ENCODE peak calls at places on chromosomes 13 and 19, in nine cellular contexts. One of them, this sample, is unnamed.

GRCh38 chr13:105598551-105598950 is 936.9 kb downstream of the EFNB2 start:
- DNase-seq in heart right ventricle: no peak
- DNase-seq in progenitor cell of endocrine pancreas: no peak
- DNase-seq in GM12865: no peak
- DNase-seq in activated T-helper 9 cell treated with anti-CD3 and anti-CD28 coated beads, Interleukin-2, amount 50 U/mL, for 16 hours: no peak
- DNase-seq in foreskin melanocyte: no peak
- DNase-seq in CD4-positive, CD25-positive, alpha-beta regulatory T cell: no peak
- DNase-seq in HS-5: no peak
- DNase-seq in psoas muscle: no peak
- DNase-seq in this sample: no peak

GRCh38 chr13:45941261-45941660 is 89.7 kb upstream of the SIAH3 start:
- DNase-seq in CD4-positive, CD25-positive, alpha-beta regulatory T cell: no peak
- DNase-seq in GM12865: peak
- DNase-seq in activated T-helper 9 cell treated with anti-CD3 and anti-CD28 coated beads, Interleukin-2, amount 50 U/mL, for 16 hours: no peak
- DNase-seq in psoas muscle: no peak
- DNase-seq in heart right ventricle: no peak
- DNase-seq in foreskin melanocyte: no peak
- DNase-seq in progenitor cell of endocrine pancreas: no peak
- DNase-seq in HS-5: no peak
- DNase-seq in this sample: no peak

GRCh38 chr13:113562085-113562749 is 22.3 kb upstream of the TFDP1 start:
- DNase-seq in CD4-positive, CD25-positive, alpha-beta regulatory T cell: no peak
- DNase-seq in activated T-helper 9 cell treated with anti-CD3 and anti-CD28 coated beads, Interleukin-2, amount 50 U/mL, for 16 hours: no peak
- DNase-seq in GM12865: peak
- DNase-seq in psoas muscle: peak
- DNase-seq in foreskin melanocyte: peak
- DNase-seq in HS-5: no peak
- DNase-seq in heart right ventricle: peak
- DNase-seq in progenitor cell of endocrine pancreas: peak
- DNase-seq in this sample: peak

GRCh38 chr13:102020611-102021216 is 381.1 kb downstream of the FGF14 start:
- DNase-seq in CD4-positive, CD25-positive, alpha-beta regulatory T cell: no peak
- DNase-seq in heart right ventricle: no peak
- DNase-seq in progenitor cell of endocrine pancreas: no peak
- DNase-seq in HS-5: peak
- DNase-seq in psoas muscle: no peak
- DNase-seq in GM12865: no peak
- DNase-seq in foreskin melanocyte: no peak
- DNase-seq in activated T-helper 9 cell treated with anti-CD3 and anti-CD28 coated beads, Interleukin-2, amount 50 U/mL, for 16 hours: no peak
- DNase-seq in this sample: no peak

GRCh38 chr13:65964672-65965071 is 1265.5 kb downstream of the PCDH9 start:
- DNase-seq in CD4-positive, CD25-positive, alpha-beta regulatory T cell: no peak
- DNase-seq in GM12865: no peak
- DNase-seq in psoas muscle: no peak
- DNase-seq in heart right ventricle: no peak
- DNase-seq in foreskin melanocyte: peak
- DNase-seq in HS-5: no peak
- DNase-seq in progenitor cell of endocrine pancreas: no peak
- DNase-seq in activated T-helper 9 cell treated with anti-CD3 and anti-CD28 coated beads, Interleukin-2, amount 50 U/mL, for 16 hours: no peak
- DNase-seq in this sample: no peak

GRCh38 chr13:94192576-94192975 is 286.9 kb downstream of the DCT start:
- DNase-seq in psoas muscle: no peak
- DNase-seq in foreskin melanocyte: no peak
- DNase-seq in activated T-helper 9 cell treated with anti-CD3 and anti-CD28 coated beads, Interleukin-2, amount 50 U/mL, for 16 hours: no peak
- DNase-seq in CD4-positive, CD25-positive, alpha-beta regulatory T cell: no peak
- DNase-seq in progenitor cell of endocrine pancreas: no peak
- DNase-seq in heart right ventricle: no peak
- DNase-seq in HS-5: no peak
- DNase-seq in GM12865: peak
- DNase-seq in this sample: no peak

GRCh38 chr13:44306401-44307192 is 67.0 kb upstream of the SERP2 start:
- DNase-seq in CD4-positive, CD25-positive, alpha-beta regulatory T cell: no peak
- DNase-seq in progenitor cell of endocrine pancreas: no peak
- DNase-seq in HS-5: peak
- DNase-seq in GM12865: no peak
- DNase-seq in heart right ventricle: peak
- DNase-seq in psoas muscle: no peak
- DNase-seq in activated T-helper 9 cell treated with anti-CD3 and anti-CD28 coated beads, Interleukin-2, amount 50 U/mL, for 16 hours: no peak
- DNase-seq in foreskin melanocyte: peak
- DNase-seq in this sample: peak

GRCh38 chr19:9187191-9187590 is 8.4 kb downstream of the OR7D2 start:
- DNase-seq in psoas muscle: no peak
- DNase-seq in CD4-positive, CD25-positive, alpha-beta regulatory T cell: no peak
- DNase-seq in foreskin melanocyte: no peak
- DNase-seq in GM12865: no peak
- DNase-seq in HS-5: no peak
- DNase-seq in activated T-helper 9 cell treated with anti-CD3 and anti-CD28 coated beads, Interleukin-2, amount 50 U/mL, for 16 hours: no peak
- DNase-seq in progenitor cell of endocrine pancreas: no peak
- DNase-seq in heart right ventricle: no peak
- DNase-seq in this sample: no peak

GRCh38 chr13:35471466-35472307 is 4.8 kb downstream of the MAB21L1 start:
- DNase-seq in CD4-positive, CD25-positive, alpha-beta regulatory T cell: no peak
- DNase-seq in HS-5: no peak
- DNase-seq in GM12865: no peak
- DNase-seq in foreskin melanocyte: peak
- DNase-seq in heart right ventricle: no peak
- DNase-seq in psoas muscle: peak
- DNase-seq in progenitor cell of endocrine pancreas: no peak
- DNase-seq in activated T-helper 9 cell treated with anti-CD3 and anti-CD28 coated beads, Interleukin-2, amount 50 U/mL, for 16 hours: no peak
- DNase-seq in this sample: no peak

GRCh38 chr19:49440439-49441209 is 703 bp downstream of the SLC17A7 start:
- DNase-seq in HS-5: no peak
- DNase-seq in foreskin melanocyte: no peak
- DNase-seq in progenitor cell of endocrine pancreas: no peak
- DNase-seq in GM12865: no peak
- DNase-seq in CD4-positive, CD25-positive, alpha-beta regulatory T cell: no peak
- DNase-seq in activated T-helper 9 cell treated with anti-CD3 and anti-CD28 coated beads, Interleukin-2, amount 50 U/mL, for 16 hours: no peak
- DNase-seq in heart right ventricle: no peak
- DNase-seq in psoas muscle: no peak
- DNase-seq in this sample: no peak

GRCh38 chr19:50358483-50359431 is 6.7 kb downstream of the NAPSA start:
- DNase-seq in psoas muscle: peak
- DNase-seq in GM12865: peak
- DNase-seq in HS-5: no peak
- DNase-seq in progenitor cell of endocrine pancreas: no peak
- DNase-seq in CD4-positive, CD25-positive, alpha-beta regulatory T cell: peak
- DNase-seq in heart right ventricle: peak
- DNase-seq in foreskin melanocyte: no peak
- DNase-seq in activated T-helper 9 cell treated with anti-CD3 and anti-CD28 coated beads, Interleukin-2, amount 50 U/mL, for 16 hours: peak
- DNase-seq in this sample: peak

GRCh38 chr19:31545766-31546165 is 196.5 kb upstream of the TSHZ3 start:
- DNase-seq in psoas muscle: no peak
- DNase-seq in GM12865: no peak
- DNase-seq in HS-5: no peak
- DNase-seq in activated T-helper 9 cell treated with anti-CD3 and anti-CD28 coated beads, Interleukin-2, amount 50 U/mL, for 16 hours: no peak
- DNase-seq in foreskin melanocyte: no peak
- DNase-seq in CD4-positive, CD25-positive, alpha-beta regulatory T cell: no peak
- DNase-seq in heart right ventricle: no peak
- DNase-seq in progenitor cell of endocrine pancreas: no peak
- DNase-seq in this sample: no peak

GRCh38 chr13:39012608-39013007 is 22.0 kb upstream of the STOML3 start:
- DNase-seq in HS-5: no peak
- DNase-seq in foreskin melanocyte: no peak
- DNase-seq in psoas muscle: no peak
- DNase-seq in activated T-helper 9 cell treated with anti-CD3 and anti-CD28 coated beads, Interleukin-2, amount 50 U/mL, for 16 hours: no peak
- DNase-seq in GM12865: no peak
- DNase-seq in heart right ventricle: no peak
- DNase-seq in progenitor cell of endocrine pancreas: no peak
- DNase-seq in CD4-positive, CD25-positive, alpha-beta regulatory T cell: no peak
- DNase-seq in this sample: no peak

GRCh38 chr19:13060233-13060963 is 42.3 kb downstream of the LYL1 start:
- DNase-seq in GM12865: no peak
- DNase-seq in psoas muscle: no peak
- DNase-seq in activated T-helper 9 cell treated with anti-CD3 and anti-CD28 coated beads, Interleukin-2, amount 50 U/mL, for 16 hours: no peak
- DNase-seq in progenitor cell of endocrine pancreas: peak
- DNase-seq in heart right ventricle: peak
- DNase-seq in foreskin melanocyte: peak
- DNase-seq in CD4-positive, CD25-positive, alpha-beta regulatory T cell: no peak
- DNase-seq in HS-5: no peak
- DNase-seq in this sample: peak

GRCh38 chr19:3985643-3986259 is 488 bp upstream of the EEF2 start:
- DNase-seq in HS-5: no peak
- DNase-seq in psoas muscle: no peak
- DNase-seq in GM12865: no peak
- DNase-seq in progenitor cell of endocrine pancreas: no peak
- DNase-seq in CD4-positive, CD25-positive, alpha-beta regulatory T cell: no peak
- DNase-seq in foreskin melanocyte: peak
- DNase-seq in heart right ventricle: no peak
- DNase-seq in activated T-helper 9 cell treated with anti-CD3 and anti-CD28 coated beads, Interleukin-2, amount 50 U/mL, for 16 hours: no peak
- DNase-seq in this sample: no peak

GRCh38 chr13:19634129-19634740 is 776 bp downstream of the MPHOSPH8 start:
- DNase-seq in psoas muscle: no peak
- DNase-seq in CD4-positive, CD25-positive, alpha-beta regulatory T cell: no peak
- DNase-seq in foreskin melanocyte: peak
- DNase-seq in activated T-helper 9 cell treated with anti-CD3 and anti-CD28 coated beads, Interleukin-2, amount 50 U/mL, for 16 hours: no peak
- DNase-seq in HS-5: peak
- DNase-seq in GM12865: no peak
- DNase-seq in progenitor cell of endocrine pancreas: no peak
- DNase-seq in heart right ventricle: no peak
- DNase-seq in this sample: no peak

GRCh38 chr19:18915639-18916038 is 3.5 kb downstream of the COPE start:
- DNase-seq in progenitor cell of endocrine pancreas: no peak
- DNase-seq in foreskin melanocyte: no peak
- DNase-seq in GM12865: peak
- DNase-seq in CD4-positive, CD25-positive, alpha-beta regulatory T cell: peak
- DNase-seq in activated T-helper 9 cell treated with anti-CD3 and anti-CD28 coated beads, Interleukin-2, amount 50 U/mL, for 16 hours: no peak
- DNase-seq in HS-5: no peak
- DNase-seq in heart right ventricle: no peak
- DNase-seq in psoas muscle: peak
- DNase-seq in this sample: no peak

GRCh38 chr13:110232146-110232545 is 74.8 kb downstream of the COL4A1 start:
- DNase-seq in progenitor cell of endocrine pancreas: no peak
- DNase-seq in CD4-positive, CD25-positive, alpha-beta regulatory T cell: no peak
- DNase-seq in activated T-helper 9 cell treated with anti-CD3 and anti-CD28 coated beads, Interleukin-2, amount 50 U/mL, for 16 hours: no peak
- DNase-seq in heart right ventricle: no peak
- DNase-seq in psoas muscle: no peak
- DNase-seq in foreskin melanocyte: no peak
- DNase-seq in GM12865: no peak
- DNase-seq in HS-5: no peak
- DNase-seq in this sample: no peak

GRCh38 chr13:33633701-33634525 is 184.0 kb upstream of the RFC3 start:
- DNase-seq in GM12865: no peak
- DNase-seq in activated T-helper 9 cell treated with anti-CD3 and anti-CD28 coated beads, Interleukin-2, amount 50 U/mL, for 16 hours: no peak
- DNase-seq in progenitor cell of endocrine pancreas: no peak
- DNase-seq in HS-5: no peak
- DNase-seq in CD4-positive, CD25-positive, alpha-beta regulatory T cell: no peak
- DNase-seq in foreskin melanocyte: peak
- DNase-seq in heart right ventricle: no peak
- DNase-seq in psoas muscle: no peak
- DNase-seq in this sample: peak

GRCh38 chr19:13833330-13834265 is 38.4 kb downstream of the ZSWIM4 start:
- DNase-seq in foreskin melanocyte: peak
- DNase-seq in CD4-positive, CD25-positive, alpha-beta regulatory T cell: peak
- DNase-seq in heart right ventricle: peak
- DNase-seq in activated T-helper 9 cell treated with anti-CD3 and anti-CD28 coated beads, Interleukin-2, amount 50 U/mL, for 16 hours: peak
- DNase-seq in psoas muscle: peak
- DNase-seq in HS-5: no peak
- DNase-seq in progenitor cell of endocrine pancreas: peak
- DNase-seq in GM12865: peak
- DNase-seq in this sample: peak

GRCh38 chr19:33251526-33252090 is 26.0 kb upstream of the SLC7A10 start:
- DNase-seq in psoas muscle: peak
- DNase-seq in heart right ventricle: no peak
- DNase-seq in HS-5: no peak
- DNase-seq in CD4-positive, CD25-positive, alpha-beta regulatory T cell: no peak
- DNase-seq in progenitor cell of endocrine pancreas: no peak
- DNase-seq in GM12865: no peak
- DNase-seq in foreskin melanocyte: no peak
- DNase-seq in activated T-helper 9 cell treated with anti-CD3 and anti-CD28 coated beads, Interleukin-2, amount 50 U/mL, for 16 hours: no peak
- DNase-seq in this sample: no peak

GRCh38 chr13:107075576-107075975 is 507.6 kb upstream of the ARGLU1 start:
- DNase-seq in HS-5: no peak
- DNase-seq in GM12865: no peak
- DNase-seq in foreskin melanocyte: no peak
- DNase-seq in heart right ventricle: no peak
- DNase-seq in activated T-helper 9 cell treated with anti-CD3 and anti-CD28 coated beads, Interleukin-2, amount 50 U/mL, for 16 hours: no peak
- DNase-seq in psoas muscle: no peak
- DNase-seq in CD4-positive, CD25-positive, alpha-beta regulatory T cell: no peak
- DNase-seq in progenitor cell of endocrine pancreas: no peak
- DNase-seq in this sample: no peak

GRCh38 chr19:17706750-17707181 is 12.5 kb upstream of the MAP1S start:
- DNase-seq in psoas muscle: no peak
- DNase-seq in heart right ventricle: no peak
- DNase-seq in activated T-helper 9 cell treated with anti-CD3 and anti-CD28 coated beads, Interleukin-2, amount 50 U/mL, for 16 hours: no peak
- DNase-seq in CD4-positive, CD25-positive, alpha-beta regulatory T cell: no peak
- DNase-seq in HS-5: no peak
- DNase-seq in GM12865: no peak
- DNase-seq in foreskin melanocyte: no peak
- DNase-seq in progenitor cell of endocrine pancreas: no peak
- DNase-seq in this sample: no peak

GRCh38 chr19:38977445-38978314 is 2.1 kb upstream of the FBXO17 start:
- DNase-seq in activated T-helper 9 cell treated with anti-CD3 and anti-CD28 coated beads, Interleukin-2, amount 50 U/mL, for 16 hours: no peak
- DNase-seq in foreskin melanocyte: no peak
- DNase-seq in progenitor cell of endocrine pancreas: no peak
- DNase-seq in HS-5: no peak
- DNase-seq in psoas muscle: no peak
- DNase-seq in GM12865: peak
- DNase-seq in CD4-positive, CD25-positive, alpha-beta regulatory T cell: no peak
- DNase-seq in heart right ventricle: no peak
- DNase-seq in this sample: no peak

GRCh38 chr19:45952691-45953505 is 20.8 kb downstream of the NOVA2 start:
- DNase-seq in heart right ventricle: peak
- DNase-seq in GM12865: peak
- DNase-seq in psoas muscle: peak
- DNase-seq in activated T-helper 9 cell treated with anti-CD3 and anti-CD28 coated beads, Interleukin-2, amount 50 U/mL, for 16 hours: no peak
- DNase-seq in foreskin melanocyte: peak
- DNase-seq in progenitor cell of endocrine pancreas: peak
- DNase-seq in HS-5: no peak
- DNase-seq in CD4-positive, CD25-positive, alpha-beta regulatory T cell: peak
- DNase-seq in this sample: peak

GRCh38 chr19:19300613-19301012 is 19.7 kb downstream of the SUGP1 start:
- DNase-seq in progenitor cell of endocrine pancreas: no peak
- DNase-seq in heart right ventricle: no peak
- DNase-seq in HS-5: no peak
- DNase-seq in CD4-positive, CD25-positive, alpha-beta regulatory T cell: no peak
- DNase-seq in activated T-helper 9 cell treated with anti-CD3 and anti-CD28 coated beads, Interleukin-2, amount 50 U/mL, for 16 hours: no peak
- DNase-seq in foreskin melanocyte: no peak
- DNase-seq in psoas muscle: no peak
- DNase-seq in GM12865: no peak
- DNase-seq in this sample: no peak